ENCODE peak calls at places on chromosomes 5 and 9, in five cellular contexts. R is cardiac fibroblast, J is fibroblast of mammary gland, M is left lung, U is fibroblast of pulmonary artery. W is an unnamed sample.

GRCh38 chr5:77946381-77947050 is 170.4 kb upstream of the TBCA start:
- DNase-seq in R (no peak), J (no peak), M (no peak), U (no peak), W (no peak)

GRCh38 chr5:35198096-35198495 is 32.2 kb downstream of the PRLR start:
- DNase-seq in R (peak; percentile 83), J (peak; percentile 85), M (peak; percentile 74), U (peak; percentile 76), W (no peak)

GRCh38 chr5:10527281-10527950 is 36.5 kb upstream of the ANKRD33B start:
- DNase-seq in R (no peak), J (peak; percentile 74), M (no peak), U (peak; percentile 24), W (no peak)

GRCh38 chr5:103041071-103041676 is 78.8 kb downstream of the GIN1 start:
- DNase-seq in R (peak; percentile 74), J (peak; percentile 72), M (no peak), U (peak; percentile 82), W (no peak)

GRCh38 chr5:168697034-168697720 is 118.0 kb upstream of the PANK3 start:
- DNase-seq in R (no peak), J (no peak), M (no peak), U (no peak), W (no peak)

GRCh38 chr5:112109331-112109993 is 309.6 kb downstream of the EPB41L4A start:
- DNase-seq in R (peak; percentile 94), J (peak; percentile 94), M (no peak), U (peak; percentile 96), W (peak; percentile 61)

GRCh38 chr9:89880721-89881120 is 275.9 kb downstream of the GADD45G start:
- DNase-seq in R (no peak), J (no peak), M (no peak), U (no peak), W (no peak)

GRCh38 chr9:130681769-130682489 is 11.7 kb upstream of the EXOSC2 start:
- DNase-seq in R (no peak), J (no peak), M (no peak), U (no peak), W (no peak)

GRCh38 chr5:110072646-110073045 is 382.9 kb downstream of the MAN2A1 start:
- DNase-seq in R (no peak), J (no peak), M (no peak), U (no peak), W (no peak)

GRCh38 chr5:73093943-73094342 is 26.4 kb upstream of the TMEM171 start:
- DNase-seq in R (peak; percentile 31), J (peak; percentile 76), M (no peak), U (peak; percentile 59), W (no peak)

GRCh38 chr5:38751103-38751502 is 94.7 kb upstream of the OSMR start:
- DNase-seq in R (no peak), J (peak; percentile 28), M (no peak), U (peak; percentile 28), W (no peak)

GRCh38 chr9:35563791-35564197 is 41.3 kb upstream of the TESK1 start:
- DNase-seq in R (peak; percentile 33), J (no peak), M (no peak), U (no peak), W (no peak)

GRCh38 chr9:90805006-90805993 is 3.7 kb downstream of the SYK start:
- DNase-seq in R (no peak), J (no peak), M (no peak), U (no peak), W (no peak)

GRCh38 chr9:113222482-113222841 is 1.1 kb downstream of the SLC31A1 start:
- DNase-seq in R (peak; percentile 40), J (peak; percentile 40), M (no peak), U (peak; percentile 39), W (no peak)

GRCh38 chr9:90838761-90839160 is 37.1 kb downstream of the SYK start:
- DNase-seq in R (no peak), J (no peak), M (no peak), U (no peak), W (no peak)

GRCh38 chr5:124906339-124907097 is 160.1 kb upstream of the ZNF608 start:
- DNase-seq in R (peak; percentile 94), J (peak; percentile 86), M (no peak), U (peak; percentile 91), W (no peak)

GRCh38 chr9:81984911-81985310 is 3.7 kb upstream of the SPATA31D1 start:
- DNase-seq in R (no peak), J (peak; percentile 52), M (no peak), U (no peak), W (no peak)

GRCh38 chr9:18981471-18982245 is 51.4 kb downstream of the SAXO1 start:
- DNase-seq in R (peak; percentile 33), J (no peak), M (no peak), U (no peak), W (no peak)

GRCh38 chr9:100013573-100013972 is 85.2 kb downstream of the ERP44 start:
- DNase-seq in R (no peak), J (no peak), M (no peak), U (no peak), W (no peak)

GRCh38 chr5:139787568-139788293 is 7.9 kb upstream of the PSD2 start:
- DNase-seq in R (peak; percentile 78), J (peak; percentile 54), M (peak; percentile 95), U (peak; percentile 73), W (peak; percentile 77)

GRCh38 chr9:87270241-87271234 is 227.1 kb upstream of the DAPK1 start:
- DNase-seq in R (peak; percentile 70), J (peak; percentile 82), M (no peak), U (peak; percentile 73), W (no peak)

GRCh38 chr5:150119421-150120061 is 33.2 kb upstream of the CSF1R start:
- DNase-seq in R (no peak), J (no peak), M (no peak), U (no peak), W (no peak)
- TF ChIP-seq CTCF in R (no peak), J (no peak), M (no peak), U (no peak), W (no peak)

GRCh38 chr9:97854696-97855485 is 1.9 kb downstream of the FOXE1 start:
- DNase-seq in R (no peak), J (no peak), M (peak; percentile 73), U (no peak), W (no peak)

GRCh38 chr9:97855486-97855875 is 2.5 kb downstream of the FOXE1 start:
- DNase-seq in R (no peak), J (no peak), M (no peak), U (no peak), W (no peak)

GRCh38 chr9:97856857-97857602 is 4.0 kb downstream of the FOXE1 start:
- DNase-seq in R (no peak), J (no peak), M (no peak), U (no peak), W (no peak)

GRCh38 chr9:97853844-97854695 is 1.0 kb downstream of the FOXE1 start:
- DNase-seq in R (no peak), J (peak; percentile 37), M (peak; percentile 84), U (peak; percentile 30), W (peak; percentile 69)

GRCh38 chr9:97855899-97856298 is 2.9 kb downstream of the FOXE1 start:
- DNase-seq in R (no peak), J (no peak), M (no peak), U (no peak), W (no peak)
- TF ChIP-seq CTCF in R (no peak), J (no peak), M (no peak), U (no peak), W (no peak)

GRCh38 chr5:90807483-90807882 is 248.9 kb downstream of the ADGRV1 start:
- DNase-seq in R (no peak), J (no peak), M (no peak), U (peak; percentile 18), W (no peak)

GRCh38 chr5:90802695-90803317 is 244.2 kb downstream of the ADGRV1 start:
- DNase-seq in R (peak; percentile 41), J (peak; percentile 43), M (no peak), U (peak; percentile 48), W (no peak)

GRCh38 chr5:90803891-90804290 is 245.3 kb downstream of the ADGRV1 start:
- DNase-seq in R (no peak), J (peak; percentile 39), M (no peak), U (no peak), W (no peak)

DNA sequence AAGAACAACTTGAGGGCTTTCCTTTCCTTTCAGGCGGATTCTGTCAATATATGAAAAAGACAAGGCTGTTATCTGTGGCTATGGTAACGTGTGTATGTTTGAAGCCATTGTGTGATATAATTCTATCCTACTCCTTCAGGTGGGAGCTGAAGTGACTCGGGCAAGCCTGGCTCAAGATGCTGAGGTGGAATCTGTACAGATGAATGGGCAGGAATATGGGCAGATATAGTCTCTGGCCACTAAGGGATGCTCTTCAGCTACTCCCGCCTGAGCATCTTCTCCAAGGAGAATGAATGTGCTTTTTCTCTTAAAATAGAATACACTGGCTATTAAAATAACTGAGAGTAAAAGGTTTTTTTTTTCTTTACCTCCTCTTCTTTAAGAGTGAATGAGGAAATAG is 244.8 kb downstream of the ADGRV1 start:
- DNase-seq in R (no peak), J (no peak), M (no peak), U (no peak), W (no peak)
- TF ChIP-seq CTCF in R (no peak), J (no peak), M (no peak), U (no peak), W (no peak)

DNA sequence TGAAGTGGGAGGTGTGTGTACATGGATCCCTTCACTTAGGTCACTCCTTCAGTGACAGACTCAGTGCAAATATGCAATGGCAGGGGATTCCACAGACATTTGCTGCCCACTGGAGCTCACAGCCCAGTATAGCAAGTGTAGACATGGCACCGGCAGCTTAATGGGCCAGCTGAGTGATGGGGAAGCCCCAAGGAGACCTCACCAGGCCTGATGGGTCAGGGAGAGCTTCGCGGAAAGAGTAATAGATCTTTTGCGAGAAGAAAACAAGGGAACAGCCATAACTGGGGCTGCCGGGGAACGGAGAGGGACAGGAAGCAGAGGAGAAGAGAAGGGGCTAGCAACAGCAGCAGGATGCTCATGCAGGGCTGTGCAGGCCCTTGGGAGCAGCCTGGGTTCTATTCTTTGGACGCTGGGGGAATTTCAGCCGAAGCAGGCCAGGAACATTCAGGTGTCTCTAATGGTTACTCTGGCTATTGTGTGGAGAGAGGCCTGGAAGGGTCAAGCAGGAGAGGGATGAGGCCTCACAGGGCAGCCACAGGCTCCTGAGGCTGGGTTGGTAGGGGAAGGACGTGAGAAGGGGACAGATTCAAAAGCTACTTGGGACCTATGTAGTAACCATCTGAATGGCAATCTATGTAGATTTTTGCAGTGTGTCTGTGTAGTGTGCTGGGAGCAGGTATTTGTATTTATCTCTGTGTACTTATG is 27.0 kb downstream of the TCF7 start:
- DNase-seq in R (no peak), J (peak; percentile 10), M (no peak), U (no peak), W (no peak)
- TF ChIP-seq CTCF in R (no peak), J (peak; percentile 16), M (no peak), U (peak; percentile 7), W (no peak)

GRCh38 chr5:141650851-141651727 is at the start of gene FCHSD1:
- DNase-seq in R (peak; percentile 84), J (peak; percentile 72), M (peak; percentile 98), U (peak; percentile 79), W (peak; percentile 84)
- TF ChIP-seq CTCF in R (no peak), J (no peak), M (no peak), U (no peak), W (no peak)

GRCh38 chr5:171512397-171512796 is 93.0 kb downstream of the FGF18 start:
- DNase-seq in R (no peak), J (no peak), M (no peak), U (no peak), W (no peak)
- TF ChIP-seq CTCF in R (no peak), J (no peak), M (no peak), U (no peak), W (no peak)

W was measured in CD14-positive monocyte.